ENCODE peak calls at places on chromosome 6, in ten cellular contexts. M is esophagus squamous epithelium; C is stimulated activated naive B cell treated with anti-CD40 and anti-IgM and Interleukin-4, amounts not matched to agents 10 μg/mL and 1 μg/mL and 100 μg/mL, for 72 hours; T is right lobe of liver; E is non-pigmented ciliary epithelial cell; X is mesenchymal stem cell; J is nucleus accumbens; Y is T-helper 1 cell; V is sciatic nerve; B is iris pigment epithelial cell. S is an unnamed sample.

GRCh38 chr6:25971187-25971811 is 8.7 kb downstream of the TRIM38 start:
- DNase-seq in M (no peak), C (no peak), T (no peak), E (peak; percentile 90), X (peak; percentile 92), J (no peak), Y (no peak), V (no peak), B (peak; percentile 93), S (no peak)

GRCh38 chr6:31559958-31560696 is 12.0 kb upstream of the LTA start:
- DNase-seq in M (no peak), C (peak; percentile 78), T (peak; percentile 78), E (no peak), X (peak; percentile 80), J (no peak), Y (no peak), V (no peak), B (peak; percentile 52), S (peak; percentile 71)

GRCh38 chr6:159042003-159042823 is 2.6 kb downstream of the TAGAP start:
- DNase-seq in M (no peak), C (peak; percentile 69), T (peak; percentile 72), E (peak; percentile 14), X (peak; percentile 66), J (no peak), Y (peak; percentile 71), V (no peak), B (peak; percentile 51), S (peak; percentile 63)

GRCh38 chr6:52417675-52418111 is 2.4 kb upstream of the EFHC1 start:
- DNase-seq in M (no peak), C (no peak), T (no peak), E (peak; percentile 70), X (peak; percentile 86), J (no peak), Y (no peak), V (no peak), B (peak; percentile 72), S (no peak)

GRCh38 chr6:45422541-45423110 is 44.9 kb upstream of the SUPT3H start:
- DNase-seq in M (no peak), C (peak; percentile 17), T (peak; percentile 65), E (no peak), X (peak; percentile 74), J (no peak), Y (peak; percentile 51), V (peak; percentile 69), B (peak; percentile 66), S (no peak)

GRCh38 chr6:150930816-150931215 is 65.3 kb downstream of the MTHFD1L start:
- DNase-seq in M (no peak), C (no peak), T (no peak), E (peak; percentile 73), X (no peak), J (no peak), Y (no peak), V (no peak), B (peak; percentile 71), S (no peak)

GRCh38 chr6:167824591-167825041 is 2.1 kb upstream of the AFDN start:
- DNase-seq in M (no peak), C (no peak), T (no peak), E (no peak), X (no peak), J (no peak), Y (no peak), V (no peak), B (no peak), S (no peak)

GRCh38 chr6:120805267-120805666 is 529.0 kb downstream of the TBC1D32 start:
- DNase-seq in M (no peak), C (no peak), T (no peak), E (peak; percentile 19), X (peak; percentile 16), J (no peak), Y (no peak), V (no peak), B (peak; percentile 3), S (no peak)

GRCh38 chr6:50716887-50717509 is 3.7 kb downstream of the TFAP2D start:
- DNase-seq in M (no peak), C (no peak), T (no peak), E (no peak), X (no peak), J (no peak), Y (no peak), V (no peak), B (peak; percentile 11), S (no peak)

GRCh38 chr6:107244082-107244741 is 128.9 kb upstream of the BEND3 start:
- DNase-seq in M (no peak), C (no peak), T (no peak), E (no peak), X (no peak), J (no peak), Y (no peak), V (no peak), B (no peak), S (no peak)

GRCh38 chr6:13526718-13527668 is 39.6 kb upstream of the GFOD1 start:
- DNase-seq in M (no peak), C (peak; percentile 50), T (no peak), E (no peak), X (no peak), J (no peak), Y (no peak), V (no peak), B (no peak), S (peak; percentile 49)

GRCh38 chr6:139364302-139364981 is 10.0 kb downstream of the CITED2 start:
- DNase-seq in M (no peak), C (no peak), T (no peak), E (no peak), X (peak; percentile 75), J (no peak), Y (no peak), V (no peak), B (peak; percentile 48), S (peak; percentile 54)

GRCh38 chr6:127146935-127147334 is 28.5 kb downstream of the RSPO3 start:
- DNase-seq in M (no peak), C (no peak), T (no peak), E (peak; percentile 98), X (peak; percentile 80), J (no peak), Y (no peak), V (no peak), B (peak; percentile 96), S (no peak)

GRCh38 chr6:130927305-130927704 is 100.1 kb downstream of the SMLR1 start:
- DNase-seq in M (no peak), C (no peak), T (no peak), E (no peak), X (no peak), J (no peak), Y (no peak), V (no peak), B (no peak), S (no peak)

GRCh38 chr6:16028966-16029365 is 99.9 kb upstream of the MYLIP start:
- DNase-seq in M (no peak), C (no peak), T (no peak), E (no peak), X (no peak), J (no peak), Y (no peak), V (no peak), B (no peak), S (no peak)

GRCh38 chr6:88650029-88650619 is 313.3 kb downstream of the RNGTT start:
- DNase-seq in M (no peak), C (no peak), T (no peak), E (peak; percentile 78), X (peak; percentile 17), J (no peak), Y (no peak), V (no peak), B (peak; percentile 82), S (peak; percentile 40)

GRCh38 chr6:158674342-158674969 is 24.6 kb downstream of the SYTL3 start:
- DNase-seq in M (no peak), C (no peak), T (no peak), E (no peak), X (no peak), J (no peak), Y (no peak), V (no peak), B (no peak), S (no peak)

S was measured in GM13977.